ENCODE peak calls at places on chromosomes 11 and 22, in nine cellular contexts. One of them, this sample, is unnamed.

GRCh38 chr22:40826984-40827741 is 8.0 kb upstream of the SLC25A17 start:
- DNase-seq in GM23338: peak; percentile 71
- DNase-seq in SK-N-SH: no peak
- DNase-seq in PC-3: no peak
- DNase-seq in OCI-LY7: no peak
- DNase-seq in neural progenitor cell: no peak
- DNase-seq in GM23248: no peak
- DNase-seq in HCT116: no peak
- DNase-seq in hepatocyte: no peak
- DNase-seq in this sample: no peak

GRCh38 chr11:33996498-33997454 is 54.8 kb upstream of the CAPRIN1 start:
- DNase-seq in GM23248: peak; percentile 87
- DNase-seq in GM23338: peak; percentile 90
- DNase-seq in HCT116: peak; percentile 83
- DNase-seq in OCI-LY7: peak; percentile 82
- DNase-seq in hepatocyte: peak; percentile 84
- DNase-seq in SK-N-SH: peak; percentile 80
- DNase-seq in PC-3: peak; percentile 86
- DNase-seq in neural progenitor cell: peak; percentile 79
- DNase-seq in this sample: peak; percentile 86

GRCh38 chr11:87144266-87144665 is 106.5 kb downstream of the TMEM135 start:
- DNase-seq in hepatocyte: no peak
- DNase-seq in GM23248: no peak
- DNase-seq in HCT116: no peak
- DNase-seq in OCI-LY7: no peak
- DNase-seq in neural progenitor cell: no peak
- DNase-seq in SK-N-SH: no peak
- DNase-seq in GM23338: no peak
- DNase-seq in PC-3: peak; percentile 22
- DNase-seq in this sample: no peak

GRCh38 chr22:36350751-36351594 is 36.8 kb downstream of the MYH9 start:
- DNase-seq in PC-3: peak; percentile 48
- DNase-seq in neural progenitor cell: no peak
- DNase-seq in SK-N-SH: no peak
- DNase-seq in hepatocyte: peak; percentile 47
- DNase-seq in HCT116: no peak
- DNase-seq in GM23338: no peak
- DNase-seq in OCI-LY7: no peak
- DNase-seq in GM23248: peak; percentile 63
- DNase-seq in this sample: no peak

GRCh38 chr11:21475276-21475675 is 717.6 kb upstream of the ANO5 start:
- DNase-seq in GM23248: no peak
- DNase-seq in neural progenitor cell: peak; percentile 15
- DNase-seq in SK-N-SH: no peak
- DNase-seq in GM23338: peak; percentile 40
- DNase-seq in hepatocyte: no peak
- DNase-seq in HCT116: no peak
- DNase-seq in OCI-LY7: no peak
- DNase-seq in PC-3: no peak
- DNase-seq in this sample: no peak

GRCh38 chr22:46891382-46891951 is 129.0 kb downstream of the TBC1D22A start:
- DNase-seq in GM23338: no peak
- DNase-seq in hepatocyte: no peak
- DNase-seq in GM23248: no peak
- DNase-seq in PC-3: no peak
- DNase-seq in OCI-LY7: no peak
- DNase-seq in HCT116: no peak
- DNase-seq in neural progenitor cell: no peak
- DNase-seq in SK-N-SH: peak; percentile 84
- DNase-seq in this sample: no peak

GRCh38 chr22:20648306-20648903 is 125.5 kb upstream of the SERPIND1 start:
- DNase-seq in OCI-LY7: no peak
- DNase-seq in SK-N-SH: no peak
- DNase-seq in GM23248: no peak
- DNase-seq in PC-3: no peak
- DNase-seq in hepatocyte: no peak
- DNase-seq in HCT116: no peak
- DNase-seq in neural progenitor cell: no peak
- DNase-seq in GM23338: no peak
- DNase-seq in this sample: no peak

GRCh38 chr11:110428956-110429613 is 663 bp upstream of the FDX1 start:
- DNase-seq in OCI-LY7: peak; percentile 41
- DNase-seq in HCT116: no peak
- DNase-seq in GM23338: no peak
- DNase-seq in neural progenitor cell: no peak
- DNase-seq in PC-3: no peak
- DNase-seq in GM23248: no peak
- DNase-seq in hepatocyte: no peak
- DNase-seq in SK-N-SH: no peak
- DNase-seq in this sample: peak; percentile 34

GRCh38 chr11:45828996-45829395 is 18.3 kb upstream of the CRY2 start:
- DNase-seq in hepatocyte: no peak
- DNase-seq in SK-N-SH: no peak
- DNase-seq in GM23338: no peak
- DNase-seq in OCI-LY7: no peak
- DNase-seq in HCT116: no peak
- DNase-seq in PC-3: no peak
- DNase-seq in neural progenitor cell: no peak
- DNase-seq in GM23248: no peak
- DNase-seq in this sample: no peak

GRCh38 chr11:14812776-14813175 is 79.3 kb downstream of the CYP2R1 start:
- DNase-seq in neural progenitor cell: peak; percentile 43
- DNase-seq in GM23248: no peak
- DNase-seq in HCT116: no peak
- DNase-seq in SK-N-SH: no peak
- DNase-seq in OCI-LY7: no peak
- DNase-seq in hepatocyte: no peak
- DNase-seq in PC-3: no peak
- DNase-seq in GM23338: peak; percentile 53
- DNase-seq in this sample: no peak

GRCh38 chr11:112941096-112941495 is 20.1 kb upstream of the NCAM1 start:
- DNase-seq in HCT116: no peak
- DNase-seq in OCI-LY7: no peak
- DNase-seq in GM23338: no peak
- DNase-seq in GM23248: no peak
- DNase-seq in SK-N-SH: no peak
- DNase-seq in PC-3: no peak
- DNase-seq in hepatocyte: no peak
- DNase-seq in neural progenitor cell: no peak
- DNase-seq in this sample: no peak

GRCh38 chr22:50460942-50461341 is 13.9 kb downstream of the SBF1 start:
- DNase-seq in OCI-LY7: no peak
- DNase-seq in neural progenitor cell: no peak
- DNase-seq in hepatocyte: no peak
- DNase-seq in HCT116: no peak
- DNase-seq in SK-N-SH: no peak
- DNase-seq in GM23248: no peak
- DNase-seq in GM23338: no peak
- DNase-seq in PC-3: peak; percentile 13
- DNase-seq in this sample: no peak

GRCh38 chr11:92703431-92703830 is 266.0 kb upstream of the MTNR1B start:
- DNase-seq in PC-3: peak; percentile 10
- DNase-seq in OCI-LY7: no peak
- DNase-seq in GM23248: peak; percentile 76
- DNase-seq in HCT116: no peak
- DNase-seq in GM23338: no peak
- DNase-seq in SK-N-SH: no peak
- DNase-seq in neural progenitor cell: no peak
- DNase-seq in hepatocyte: no peak
- DNase-seq in this sample: no peak

GRCh38 chr22:33659423-33659822 is 260.9 kb downstream of the LARGE1 start:
- DNase-seq in SK-N-SH: no peak
- DNase-seq in GM23248: peak; percentile 20
- DNase-seq in OCI-LY7: no peak
- DNase-seq in HCT116: no peak
- DNase-seq in hepatocyte: no peak
- DNase-seq in neural progenitor cell: no peak
- DNase-seq in GM23338: no peak
- DNase-seq in PC-3: no peak
- DNase-seq in this sample: no peak

GRCh38 chr11:10303558-10304363 is 1.1 kb upstream of the ADM start:
- DNase-seq in hepatocyte: peak; percentile 78
- DNase-seq in HCT116: no peak
- DNase-seq in SK-N-SH: peak; percentile 30
- DNase-seq in neural progenitor cell: peak; percentile 41
- DNase-seq in GM23338: peak; percentile 80
- DNase-seq in GM23248: peak; percentile 85
- DNase-seq in OCI-LY7: no peak
- DNase-seq in PC-3: peak; percentile 67
- DNase-seq in this sample: peak; percentile 59

GRCh38 chr11:110355011-110355744 is 58.8 kb upstream of the RDX start:
- DNase-seq in hepatocyte: peak; percentile 67
- DNase-seq in PC-3: no peak
- DNase-seq in GM23248: no peak
- DNase-seq in OCI-LY7: no peak
- DNase-seq in SK-N-SH: no peak
- DNase-seq in neural progenitor cell: peak; percentile 69
- DNase-seq in HCT116: no peak
- DNase-seq in GM23338: peak; percentile 25
- DNase-seq in this sample: no peak

GRCh38 chr22:50089231-50090140 is at the start of gene MOV10L1:
- DNase-seq in GM23248: peak; percentile 30
- DNase-seq in hepatocyte: no peak
- DNase-seq in GM23338: peak; percentile 89
- DNase-seq in PC-3: no peak
- DNase-seq in HCT116: no peak
- DNase-seq in neural progenitor cell: no peak
- DNase-seq in OCI-LY7: no peak
- DNase-seq in SK-N-SH: peak; percentile 67
- DNase-seq in this sample: no peak

GRCh38 chr22:50016988-50017700 is 4.6 kb upstream of the IL17REL start:
- DNase-seq in HCT116: no peak
- DNase-seq in SK-N-SH: peak; percentile 27
- DNase-seq in neural progenitor cell: peak; percentile 1
- DNase-seq in PC-3: no peak
- DNase-seq in GM23248: no peak
- DNase-seq in hepatocyte: peak; percentile 5
- DNase-seq in OCI-LY7: no peak
- DNase-seq in GM23338: no peak
- DNase-seq in this sample: no peak

GRCh38 chr22:27241430-27242110 is 560.0 kb downstream of the MN1 start:
- DNase-seq in SK-N-SH: peak; percentile 74
- DNase-seq in OCI-LY7: no peak
- DNase-seq in GM23338: no peak
- DNase-seq in neural progenitor cell: no peak
- DNase-seq in GM23248: peak; percentile 32
- DNase-seq in PC-3: no peak
- DNase-seq in HCT116: no peak
- DNase-seq in hepatocyte: peak; percentile 40
- DNase-seq in this sample: no peak

GRCh38 chr11:48055292-48056132 is 75.2 kb downstream of the PTPRJ start:
- DNase-seq in OCI-LY7: peak; percentile 71
- DNase-seq in GM23248: no peak
- DNase-seq in HCT116: no peak
- DNase-seq in PC-3: peak; percentile 96
- DNase-seq in neural progenitor cell: no peak
- DNase-seq in GM23338: peak; percentile 50
- DNase-seq in SK-N-SH: no peak
- DNase-seq in hepatocyte: peak; percentile 44
- DNase-seq in this sample: no peak
- TF ChIP-seq EZH2phosphoT487 in OCI-LY7: no peak
- TF ChIP-seq EZH2phosphoT487 in GM23248: no peak
- TF ChIP-seq EZH2phosphoT487 in HCT116: no peak
- TF ChIP-seq EZH2phosphoT487 in PC-3: no peak
- TF ChIP-seq EZH2phosphoT487 in neural progenitor cell: no peak
- TF ChIP-seq EZH2phosphoT487 in GM23338: no peak
- TF ChIP-seq EZH2phosphoT487 in SK-N-SH: no peak
- TF ChIP-seq EZH2phosphoT487 in hepatocyte: no peak
- TF ChIP-seq EZH2phosphoT487 in this sample: no peak

DNA sequence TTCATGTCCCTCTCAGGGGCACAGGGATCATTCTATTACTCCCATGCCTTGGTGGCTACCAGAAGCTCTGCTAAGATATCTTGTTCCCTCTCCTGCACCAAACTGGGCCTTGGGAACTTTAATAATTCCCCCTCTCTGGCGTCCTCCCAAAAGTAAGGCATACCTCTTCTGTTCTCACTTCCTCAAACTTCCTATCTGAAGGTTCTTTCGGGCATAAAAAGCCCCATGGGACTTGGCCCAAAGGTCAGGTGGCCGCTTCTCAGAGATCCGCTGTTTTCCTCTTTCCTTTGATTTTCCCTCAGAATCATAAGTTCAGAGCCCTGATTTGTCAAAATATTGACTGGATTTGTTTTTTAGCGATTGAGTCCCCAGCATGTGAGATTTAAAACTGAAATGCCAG is 13.0 kb downstream of the POLD3 start:
- DNase-seq in OCI-LY7: no peak
- DNase-seq in HCT116: no peak
- DNase-seq in neural progenitor cell: no peak
- DNase-seq in GM23248: no peak
- DNase-seq in SK-N-SH: no peak
- DNase-seq in PC-3: no peak
- DNase-seq in GM23338: no peak
- DNase-seq in hepatocyte: no peak
- DNase-seq in this sample: no peak
- TF ChIP-seq EZH2phosphoT487 in OCI-LY7: no peak
- TF ChIP-seq EZH2phosphoT487 in HCT116: no peak
- TF ChIP-seq EZH2phosphoT487 in neural progenitor cell: no peak
- TF ChIP-seq EZH2phosphoT487 in GM23248: no peak
- TF ChIP-seq EZH2phosphoT487 in SK-N-SH: no peak
- TF ChIP-seq EZH2phosphoT487 in PC-3: no peak
- TF ChIP-seq EZH2phosphoT487 in GM23338: no peak
- TF ChIP-seq EZH2phosphoT487 in hepatocyte: no peak
- TF ChIP-seq EZH2phosphoT487 in this sample: no peak

DNA sequence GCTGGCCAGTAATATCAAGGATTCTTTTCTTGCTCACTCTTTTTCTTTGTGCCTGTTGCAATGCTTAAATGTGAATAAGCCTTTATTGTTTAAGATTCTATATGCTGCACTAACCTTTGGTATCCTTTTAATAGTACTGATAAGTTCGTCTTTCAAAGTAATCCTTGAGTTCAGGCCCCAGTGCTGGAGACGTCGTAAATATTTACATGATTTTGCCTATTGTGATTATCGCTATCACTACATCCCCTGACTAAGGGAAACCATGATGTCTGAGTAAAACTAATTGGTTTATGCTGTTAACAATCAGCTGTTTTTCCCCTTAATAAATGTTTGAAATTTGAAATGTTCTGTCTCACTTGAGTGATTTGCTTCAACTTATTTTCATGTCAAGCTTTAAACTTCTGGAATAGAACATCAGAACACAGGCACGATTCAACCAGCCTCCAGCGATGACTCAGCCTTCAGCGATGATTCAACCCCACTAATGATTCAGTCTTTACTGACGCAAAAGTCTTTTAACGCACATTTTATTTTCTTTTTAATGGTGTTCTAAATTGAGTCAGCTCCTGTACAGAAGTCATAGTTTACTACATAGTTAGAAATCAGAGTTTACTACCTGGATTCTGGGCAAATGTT is 3.9 kb downstream of the HTATIP2 start:
- DNase-seq in GM23338: no peak
- DNase-seq in PC-3: peak; percentile 93
- DNase-seq in OCI-LY7: no peak
- DNase-seq in neural progenitor cell: no peak
- DNase-seq in GM23248: peak; percentile 93
- DNase-seq in HCT116: peak; percentile 64
- DNase-seq in hepatocyte: peak; percentile 80
- DNase-seq in SK-N-SH: no peak
- DNase-seq in this sample: no peak
- TF ChIP-seq EZH2phosphoT487 in GM23338: no peak
- TF ChIP-seq EZH2phosphoT487 in PC-3: no peak
- TF ChIP-seq EZH2phosphoT487 in OCI-LY7: no peak
- TF ChIP-seq EZH2phosphoT487 in neural progenitor cell: no peak
- TF ChIP-seq EZH2phosphoT487 in GM23248: no peak
- TF ChIP-seq EZH2phosphoT487 in HCT116: no peak
- TF ChIP-seq EZH2phosphoT487 in hepatocyte: no peak
- TF ChIP-seq EZH2phosphoT487 in SK-N-SH: no peak
- TF ChIP-seq EZH2phosphoT487 in this sample: no peak

GRCh38 chr22:45805413-45805812 is 133.8 kb downstream of the ATXN10 start:
- DNase-seq in OCI-LY7: no peak
- DNase-seq in hepatocyte: no peak
- DNase-seq in neural progenitor cell: no peak
- DNase-seq in GM23248: peak; percentile 58
- DNase-seq in GM23338: no peak
- DNase-seq in SK-N-SH: no peak
- DNase-seq in PC-3: peak; percentile 11
- DNase-seq in HCT116: no peak
- DNase-seq in this sample: no peak
- TF ChIP-seq EZH2phosphoT487 in OCI-LY7: no peak
- TF ChIP-seq EZH2phosphoT487 in hepatocyte: no peak
- TF ChIP-seq EZH2phosphoT487 in neural progenitor cell: no peak
- TF ChIP-seq EZH2phosphoT487 in GM23248: no peak
- TF ChIP-seq EZH2phosphoT487 in GM23338: no peak
- TF ChIP-seq EZH2phosphoT487 in SK-N-SH: no peak
- TF ChIP-seq EZH2phosphoT487 in PC-3: no peak
- TF ChIP-seq EZH2phosphoT487 in HCT116: no peak
- TF ChIP-seq EZH2phosphoT487 in this sample: no peak

This sample was measured in MM.1S.